ENCODE peak calls at places on chromosomes 4 and X, in seven cellular contexts. G, B, H, P, W, F and S are unnamed samples.

GRCh38 chr4:101584306-101584705 is 206.2 kb upstream of the BANK1 start:
- DNase-seq in G (no peak), B (no peak), H (no peak), P (no peak), W (no peak), F (no peak), S (no peak)

GRCh38 chrX:21838937-21839333 is 482 bp upstream of the MBTPS2 start:
- DNase-seq in G (no peak), B (no peak), H (no peak), P (no peak), W (peak; percentile 1), F (no peak), S (no peak)

GRCh38 chr4:95106408-95106928 is 348.7 kb downstream of the BMPR1B start:
- DNase-seq in G (no peak), B (no peak), H (no peak), P (no peak), W (no peak), F (no peak), S (no peak)

GRCh38 chr4:38067499-38067898 is 107.3 kb downstream of the PTTG2 start:
- DNase-seq in G (no peak), B (no peak), H (no peak), P (no peak), W (no peak), F (no peak), S (no peak)

GRCh38 chrX:70535198-70535597 is 90.6 kb downstream of the DLG3 start:
- DNase-seq in G (no peak), B (no peak), H (no peak), P (no peak), W (peak; percentile 1), F (no peak), S (no peak)

GRCh38 chr4:61572160-61572559 is 372.0 kb downstream of the ADGRL3 start:
- DNase-seq in G (no peak), B (no peak), H (no peak), P (no peak), W (no peak), F (no peak), S (no peak)

GRCh38 chrX:1443496-1444075 is 9.1 kb downstream of the ASMTL start:
- DNase-seq in G (no peak), B (no peak), H (no peak), P (no peak), W (no peak), F (no peak), S (no peak)

GRCh38 chr4:19694829-19695228 is 556.9 kb upstream of the SLIT2 start:
- DNase-seq in G (no peak), B (no peak), H (no peak), P (no peak), W (no peak), F (no peak), S (no peak)

DNA sequence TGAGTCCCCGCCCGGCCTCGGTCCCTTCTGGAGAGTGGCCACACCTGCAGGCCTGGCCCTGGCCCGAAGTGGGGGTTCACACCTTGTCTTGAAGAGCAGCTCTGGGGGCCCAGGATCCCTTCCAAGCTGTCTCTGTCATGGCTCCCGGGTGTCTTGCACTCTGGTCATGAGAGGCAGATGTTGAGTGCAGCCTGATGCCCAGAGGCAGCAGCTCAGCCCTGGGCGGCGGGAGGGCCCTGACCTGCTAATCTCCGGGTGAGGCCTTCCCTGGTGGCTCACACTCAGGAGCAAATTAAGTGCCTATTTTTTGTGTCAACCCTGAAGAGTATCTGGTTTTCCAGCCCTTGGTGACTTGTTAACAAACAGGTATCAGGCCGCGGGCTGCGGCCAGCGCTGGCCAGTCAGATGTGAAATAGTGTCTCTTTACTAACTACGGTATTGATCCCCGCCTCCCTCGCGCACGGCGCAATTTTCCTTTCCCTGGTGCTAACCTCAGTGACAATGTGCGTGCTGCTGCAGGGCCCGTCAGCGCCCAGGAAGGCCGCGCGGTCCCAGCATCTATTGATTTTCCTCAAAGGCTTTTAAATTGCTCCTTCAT is 24.2 kb downstream of the NKX1-1 start:
- DNase-seq in G (no peak), B (no peak), H (no peak), P (no peak), W (no peak), F (no peak), S (no peak)
- TF ChIP-seq TAF1 in G (no peak), B (no peak), H (no peak), P (no peak), W (no peak), F (no peak), S (no peak)

DNA sequence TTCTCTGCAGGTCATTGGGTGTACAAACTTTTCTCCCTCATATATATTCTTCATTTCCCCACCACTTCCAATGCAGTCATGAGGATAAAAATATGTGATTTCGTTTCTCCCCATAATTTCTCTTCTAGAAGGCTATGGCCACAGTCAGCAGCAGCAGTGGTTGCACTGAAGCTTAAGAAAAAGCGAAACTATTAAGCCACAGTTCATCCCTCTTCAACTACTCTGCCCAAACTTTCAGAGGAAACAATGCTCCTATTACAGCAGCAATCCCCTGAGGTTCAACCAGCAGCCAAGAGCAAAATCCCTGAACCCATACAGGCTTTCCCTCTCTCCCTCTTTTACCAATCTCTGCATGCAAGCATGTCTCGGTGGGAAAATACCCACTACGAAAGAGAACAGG is 298.6 kb downstream of the DHX15 start:
- DNase-seq in G (no peak), B (no peak), H (no peak), P (no peak), W (no peak), F (no peak), S (no peak)
- TF ChIP-seq TAF1 in G (no peak), B (no peak), H (no peak), P (no peak), W (no peak), F (no peak), S (no peak)

GRCh38 chr4:187016101-187016500 is 292.4 kb upstream of the FAT1 start:
- DNase-seq in G (no peak), B (no peak), H (no peak), P (no peak), W (no peak), F (no peak), S (no peak)

GRCh38 chr4:187017156-187017555 is 293.5 kb upstream of the FAT1 start:
- DNase-seq in G (no peak), B (no peak), H (no peak), P (no peak), W (no peak), F (no peak), S (no peak)

GRCh38 chr4:187021436-187022205 is 298.0 kb upstream of the FAT1 start:
- DNase-seq in G (no peak), B (no peak), H (no peak), P (no peak), W (no peak), F (no peak), S (no peak)

GRCh38 chr4:187019896-187020295 is 296.2 kb upstream of the FAT1 start:
- DNase-seq in G (no peak), B (no peak), H (no peak), P (peak; percentile 49), W (no peak), F (no peak), S (no peak)

DNA sequence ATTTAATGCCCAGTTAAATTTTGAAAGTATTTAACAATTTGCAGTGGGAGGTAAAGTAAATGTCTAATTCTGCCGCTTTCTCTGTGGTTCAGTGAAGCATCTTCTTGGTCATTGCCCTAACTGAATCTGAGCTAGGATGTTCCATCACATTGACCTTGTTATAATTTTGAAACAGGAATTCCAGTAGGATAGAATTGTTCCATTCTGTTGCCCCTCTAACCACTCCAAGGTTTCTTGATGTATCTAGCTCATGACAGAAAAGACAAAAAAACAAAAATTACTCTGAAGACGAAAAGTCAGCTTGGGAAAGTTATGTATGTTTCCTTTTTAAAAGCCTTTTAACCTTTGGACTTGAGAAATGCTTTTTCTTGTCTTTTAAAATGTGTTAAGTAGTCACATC is 297.0 kb upstream of the FAT1 start:
- DNase-seq in G (no peak), B (no peak), H (no peak), P (no peak), W (no peak), F (no peak), S (no peak)
- TF ChIP-seq TAF1 in G (no peak), B (no peak), H (no peak), P (no peak), W (no peak), F (no peak), S (no peak)

GRCh38 chr4:143084566-143084965 is 100.2 kb upstream of the USP38 start:
- DNase-seq in G (no peak), B (no peak), H (no peak), P (no peak), W (no peak), F (no peak), S (no peak)

GRCh38 chr4:143085224-143085623 is 99.5 kb upstream of the USP38 start:
- DNase-seq in G (no peak), B (no peak), H (no peak), P (no peak), W (no peak), F (no peak), S (no peak)

GRCh38 chr4:143085644-143086043 is 99.1 kb upstream of the USP38 start:
- DNase-seq in G (no peak), B (no peak), H (no peak), P (no peak), W (no peak), F (no peak), S (no peak)

GRCh38 chr4:143082698-143083097 is 102.0 kb upstream of the USP38 start:
- DNase-seq in G (no peak), B (no peak), H (no peak), P (no peak), W (no peak), F (no peak), S (no peak)

GRCh38 chr4:143083811-143084472 is 100.8 kb upstream of the USP38 start:
- DNase-seq in G (no peak), B (no peak), H (no peak), P (no peak), W (no peak), F (no peak), S (no peak)
- TF ChIP-seq TAF1 in G (no peak), B (no peak), H (no peak), P (no peak), W (no peak), F (no peak), S (no peak)

DNA sequence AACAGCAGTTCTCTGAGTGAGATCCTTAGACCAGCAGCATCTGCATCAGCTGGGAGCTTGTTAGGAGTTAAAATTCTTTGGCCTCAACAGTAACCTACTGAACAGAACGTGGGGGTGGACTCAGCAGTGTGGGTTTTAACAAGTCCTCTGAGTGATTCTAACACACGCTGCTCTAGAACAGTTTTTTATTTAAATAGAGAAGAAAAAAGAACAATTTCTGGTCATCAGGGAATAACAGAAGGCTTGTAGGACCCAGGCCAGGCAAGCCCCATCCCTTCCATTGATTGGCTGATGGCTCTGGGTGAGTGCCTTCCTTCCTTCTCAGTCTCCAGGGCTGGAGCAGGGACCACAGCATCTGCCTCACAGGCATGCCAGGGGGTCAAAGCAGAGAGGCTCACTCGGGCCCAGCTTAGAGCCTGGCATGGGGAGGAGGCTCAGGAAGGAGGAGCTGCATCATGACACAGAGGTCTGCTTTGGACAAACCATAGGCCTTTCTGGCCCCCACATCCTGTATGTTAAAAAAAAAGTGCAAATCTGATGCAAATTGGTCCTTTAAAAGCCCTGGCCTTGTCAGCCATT is 56.7 kb downstream of the JAKMIP1 start:
- DNase-seq in G (no peak), B (no peak), H (no peak), P (no peak), W (no peak), F (no peak), S (no peak)
- TF ChIP-seq TAF1 in G (no peak), B (no peak), H (no peak), P (no peak), W (no peak), F (no peak), S (no peak)